ENCODE peak calls at places on chromosome 1, in six cellular contexts. L is left lung, J is PC-3, H is psoas muscle, A is RWPE2, X is GM12878. G is an unnamed sample. For H3K4me1, the result is how much of the 10 kb centered on the place peaks cover.

GRCh38 chr1:110472546-110472945 is 21.6 kb downstream of the PROK1 start:
- ATAC-seq in A (no peak), L (no peak), H (no peak), J (no peak), X (no peak), G (no peak)

GRCh38 chr1:17742590-17742989 is 12.5 kb upstream of the ACTL8 start:
- ATAC-seq in H (no peak), L (no peak), X (no peak), J (no peak), A (no peak), G (no peak)

GRCh38 chr1:231600461-231600976 is 26.1 kb upstream of the DISC1 start:
- ATAC-seq in A (no peak), J (no peak), L (no peak), X (no peak), H (no peak), G (no peak)

GRCh38 chr1:7745783-7746182 is 25.3 kb upstream of the VAMP3 start:
- ATAC-seq in L (peak), J (peak), X (no peak), H (no peak), A (peak), G (no peak)

GRCh38 chr1:87404306-87404705 is 75.6 kb downstream of the LMO4 start:
- ATAC-seq in L (no peak), J (peak), H (no peak), X (no peak), A (peak), G (no peak)

GRCh38 chr1:193799948-193800690 is 613.7 kb upstream of the B3GALT2 start:
- ATAC-seq in L (no peak), J (peak), H (no peak), A (no peak), X (no peak), G (no peak)

GRCh38 chr1:10338047-10338446 is 60.8 kb upstream of the PGD start:
- ATAC-seq in L (peak), H (peak), J (peak), X (peak), A (peak), G (peak)

GRCh38 chr1:226725870-226726212 is 13.2 kb downstream of the ITPKB start:
- ATAC-seq in H (no peak), A (no peak), X (no peak), L (no peak), J (no peak), G (no peak)

GRCh38 chr1:13702425-13703127 is 2.6 kb downstream of the PRDM2 start:
- ATAC-seq in J (no peak), X (peak), H (no peak), A (no peak), L (no peak), G (no peak)

GRCh38 chr1:192003295-192004083 is 154.8 kb upstream of the RGS18 start:
- ATAC-seq in L (no peak), H (no peak), J (no peak), X (no peak), A (no peak), G (no peak)

GRCh38 chr1:25531082-25531461 is 12.3 kb upstream of the LDLRAP1 start:
- ATAC-seq in A (no peak), H (peak), J (no peak), L (no peak), X (no peak), G (no peak)

GRCh38 chr1:110390096-110390495 is 730 bp downstream of the SLC16A4 start:
- ATAC-seq in L (peak), H (peak), X (no peak), J (no peak), A (peak), G (peak)

GRCh38 chr1:220708929-220709801 is 19.0 kb downstream of the C1orf115 start:
- ATAC-seq in H (no peak), X (peak), J (no peak), A (no peak), L (no peak), G (no peak)

GRCh38 chr1:75373542-75374159 is 237.3 kb downstream of the SLC44A5 start:
- ATAC-seq in A (no peak), H (no peak), L (no peak), X (no peak), J (no peak), G (no peak)

GRCh38 chr1:201885531-201886075 is 3.1 kb upstream of the SHISA4 start:
- ATAC-seq in L (peak), X (no peak), A (peak), H (peak), J (peak), G (no peak)

GRCh38 chr1:18060331-18060730 is 47.3 kb upstream of the IGSF21 start:
- ATAC-seq in L (no peak), J (no peak), H (no peak), A (no peak), X (no peak), G (no peak)

GRCh38 chr1:41713557-41714327 is 205.0 kb downstream of the HIVEP3 start:
- ATAC-seq in L (peak), H (no peak), X (no peak), A (peak), J (peak), G (no peak)

GRCh38 chr1:186474208-186474607 is 13.3 kb upstream of the PDC start:
- ATAC-seq in J (no peak), L (peak), H (no peak), X (no peak), A (peak), G (no peak)

GRCh38 chr1:225990705-225991464 is 8.3 kb downstream of the SDE2 start:
- ATAC-seq in X (peak), H (no peak), L (no peak), J (no peak), A (no peak), G (no peak)

GRCh38 chr1:4172659-4173599 is 272.9 kb upstream of the C1orf174 start:
- ATAC-seq in H (no peak), L (no peak), X (no peak), J (peak), A (no peak), G (no peak)

GRCh38 chr1:201184734-201185453 is 5.7 kb upstream of the IGFN1 start:
- ATAC-seq in A (peak), J (peak), X (peak), L (peak), H (peak), G (peak)

GRCh38 chr1:41538741-41539415 is 54.4 kb upstream of the EDN2 start:
- ATAC-seq in L (no peak), A (no peak), X (no peak), J (no peak), H (no peak), G (no peak)

GRCh38 chr1:41545996-41546938 is 61.8 kb upstream of the EDN2 start:
- ATAC-seq in X (no peak), L (no peak), H (no peak), J (no peak), A (no peak), G (no peak)

GRCh38 chr1:229641306-229641705 is 15.3 kb downstream of the URB2 start:
- ATAC-seq in X (no peak), A (no peak), L (no peak), J (no peak), H (peak), G (no peak)

GRCh38 chr1:11990303-11991032 is 10.2 kb downstream of the MFN2 start:
- ATAC-seq in A (peak), X (no peak), J (peak), H (peak), L (peak), G (peak)

GRCh38 chr1:158821723-158822122 is 9.4 kb upstream of the MNDA start:
- ATAC-seq in X (no peak), L (no peak), H (no peak), A (no peak), J (no peak), G (no peak)

DNA sequence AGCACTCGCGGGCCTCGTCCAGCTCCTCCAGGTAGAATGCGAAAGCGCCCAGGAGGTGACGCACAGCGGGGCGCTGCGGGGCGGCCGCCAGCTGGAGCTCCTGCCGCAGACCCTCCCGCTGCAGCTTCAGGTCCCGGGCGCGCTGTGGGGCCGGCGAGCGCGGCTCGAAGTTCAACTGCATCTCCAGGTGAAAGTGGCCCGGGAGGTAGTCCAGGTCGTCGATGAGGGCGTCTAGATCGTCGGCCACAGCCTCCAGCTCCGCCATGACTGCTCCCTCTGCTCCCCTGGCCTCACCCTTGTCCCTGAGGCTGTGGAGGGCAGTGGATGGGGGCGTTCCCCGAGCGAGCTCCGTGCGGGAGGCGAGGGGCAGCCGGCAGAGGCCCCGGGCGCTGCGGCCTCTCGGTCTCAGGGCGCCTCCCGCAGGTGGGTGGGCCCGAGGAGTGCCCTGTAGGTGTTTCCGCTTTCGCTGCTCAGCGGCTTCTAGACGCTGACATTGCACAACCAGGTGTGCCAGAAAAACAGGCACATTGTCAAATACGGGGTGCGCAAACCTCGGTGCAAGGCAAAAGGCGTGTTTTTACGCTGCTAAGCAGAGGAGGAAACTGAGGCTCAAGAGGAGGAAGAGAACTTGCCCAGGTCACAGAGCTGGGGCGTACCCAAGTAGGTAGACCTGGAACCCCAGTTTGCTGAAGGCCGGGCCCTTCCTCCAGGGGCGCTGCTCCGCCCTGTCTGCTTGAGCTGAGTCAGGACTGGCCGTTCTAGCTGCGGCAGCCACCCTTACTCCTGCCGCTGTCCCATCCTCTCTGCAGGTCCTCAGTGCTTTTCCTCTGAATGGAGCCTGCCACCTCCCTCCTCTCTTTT is at the start of gene TTC22:
- ATAC-seq in H (peak), X (peak), L (peak), A (peak), J (peak), G (peak)
- TF ChIP-seq CTCF in H (no peak), X (peak), L (peak), A (peak), J (peak), G (no peak)

GRCh38 chr1:27576846-27577245 is 27.1 kb downstream of the AHDC1 start:
- ATAC-seq in A (no peak), X (no peak), H (no peak), J (no peak), L (no peak), G (no peak)

GRCh38 chr1:27574871-27575831 is 28.8 kb downstream of the AHDC1 start:
- ATAC-seq in L (peak), H (peak), A (peak), J (peak), X (peak), G (peak)

GRCh38 chr1:27577504-27578188 is 26.3 kb downstream of the AHDC1 start:
- ATAC-seq in H (no peak), J (no peak), L (no peak), A (no peak), X (no peak), G (no peak)

GRCh38 chr1:27574001-27574781 is 29.8 kb downstream of the AHDC1 start:
- ATAC-seq in X (no peak), A (no peak), L (no peak), H (no peak), J (no peak), G (no peak)

DNA sequence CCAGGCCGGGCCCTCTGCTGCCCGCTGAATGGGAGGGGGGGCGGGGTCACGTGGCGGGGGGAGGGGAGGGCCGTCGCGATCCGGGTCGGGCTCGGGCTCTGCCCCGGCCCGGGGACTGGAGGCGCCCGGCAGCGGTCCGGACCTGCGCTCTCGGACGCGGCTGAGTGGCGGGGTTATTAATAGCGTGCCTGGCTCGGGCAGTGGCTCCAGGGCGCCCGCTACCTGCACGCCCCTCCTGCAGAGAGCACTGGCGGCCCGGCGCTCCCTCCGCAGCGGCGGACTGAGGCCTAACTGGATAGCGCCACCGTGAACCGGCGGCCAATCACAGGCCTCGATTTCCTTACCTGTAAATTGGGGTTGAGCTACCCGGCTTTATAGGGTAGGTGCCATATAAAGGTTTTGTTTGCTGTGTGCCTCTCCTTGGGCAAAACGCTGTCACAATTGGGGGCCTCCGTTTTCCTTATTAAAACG is 28.0 kb downstream of the AHDC1 start:
- ATAC-seq in J (peak), A (peak), H (peak), X (peak), L (peak), G (peak)
- H3K4me1 ChIP-seq in J (under half), A (under half), H (half or more), X (under half), L (half or more), G (half or more)

DNA sequence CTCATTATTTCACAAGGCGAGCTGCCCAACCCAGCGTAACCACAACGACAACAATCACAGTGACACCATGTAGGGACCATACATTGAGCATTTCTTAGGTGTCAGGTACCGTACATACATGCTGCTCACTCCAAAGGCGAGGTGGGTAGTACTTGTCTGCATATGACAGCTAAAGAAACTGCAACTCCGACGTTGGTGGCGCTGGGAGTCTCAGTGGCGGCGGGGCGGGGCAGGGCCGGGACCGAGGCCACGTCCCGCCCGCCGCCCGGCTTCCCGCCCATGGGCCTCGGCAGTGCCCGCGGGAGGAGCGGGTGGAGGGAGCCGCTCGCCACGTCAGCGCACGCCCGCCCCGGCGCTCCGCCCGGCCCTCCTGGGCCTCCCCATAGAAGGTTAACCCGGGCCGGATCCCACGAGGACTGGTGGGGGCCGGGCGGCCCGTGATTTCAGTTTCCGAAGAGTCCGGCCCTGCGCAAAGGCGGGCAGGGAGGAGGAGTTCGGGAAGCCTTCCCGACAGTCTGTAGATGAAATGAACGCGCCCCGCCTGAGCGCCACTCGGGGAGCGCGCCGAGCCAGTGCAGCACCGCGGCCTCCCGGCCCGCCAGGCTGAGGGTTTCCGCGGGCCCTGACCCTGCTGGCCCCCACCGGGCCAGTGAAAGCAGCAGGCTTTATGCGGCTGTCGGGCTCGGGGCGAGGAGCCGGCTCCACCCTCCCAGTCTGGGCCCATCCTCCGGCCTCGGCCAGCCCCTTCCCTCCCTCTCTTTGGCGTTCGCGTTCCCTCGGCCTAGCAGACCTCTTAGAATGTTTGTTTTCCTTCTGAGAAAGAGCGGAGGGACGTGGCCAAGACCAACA is 119.8 kb upstream of the JUN start:
- ATAC-seq in J (peak), H (peak), A (peak), X (peak), L (peak), G (peak)
- TF ChIP-seq CTCF in J (no peak), H (no peak), A (no peak), X (no peak), L (no peak), G (peak)

DNA sequence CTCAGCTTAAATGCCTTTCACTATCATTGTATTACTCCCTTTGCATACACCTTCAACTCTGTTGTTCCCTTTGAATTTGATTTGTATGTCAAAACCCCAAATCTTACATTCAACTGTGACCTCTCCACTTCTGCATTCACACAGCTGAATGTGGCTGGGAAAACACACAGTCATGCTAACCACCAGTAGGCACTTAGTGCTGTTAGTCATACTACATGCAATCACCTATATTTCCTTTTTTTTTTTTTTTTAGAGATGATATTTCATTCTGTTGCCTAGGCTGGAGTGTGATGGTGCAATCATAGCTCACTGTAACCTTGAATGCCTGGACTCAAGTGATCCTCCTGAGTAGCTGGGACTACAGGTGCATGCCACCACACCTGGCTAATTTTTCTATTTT is 16.2 kb downstream of the BTBD8 start:
- ATAC-seq in J (no peak), L (peak), X (no peak), H (no peak), A (no peak), G (no peak)
- H3K4me1 ChIP-seq in J (under half), L (under half), X (under half), H (under half), A (under half), G (under half)

GRCh38 chr1:22229374-22229773 is 86.5 kb upstream of the WNT4 start:
- ATAC-seq in L (peak), J (peak), A (peak), H (no peak), X (no peak), G (no peak)

GRCh38 chr1:22228505-22228911 is 85.6 kb upstream of the WNT4 start:
- ATAC-seq in L (peak), H (no peak), J (peak), A (peak), X (no peak), G (no peak)

GRCh38 chr1:22231068-22231593 is 88.2 kb upstream of the WNT4 start:
- ATAC-seq in X (no peak), A (no peak), H (no peak), L (no peak), J (no peak), G (no peak)

GRCh38 chr1:22234631-22235030 is 91.7 kb upstream of the WNT4 start:
- ATAC-seq in L (no peak), H (no peak), J (no peak), X (no peak), A (no peak), G (no peak)

GRCh38 chr1:22231995-22232690 is 89.2 kb upstream of the WNT4 start:
- ATAC-seq in A (no peak), J (no peak), X (no peak), L (no peak), H (no peak), G (no peak)
- TF ChIP-seq CTCF in A (no peak), J (peak), X (peak), L (no peak), H (no peak), G (no peak)

GRCh38 chr1:63784489-63785390 is 10.9 kb downstream of the ROR1 start:
- ATAC-seq in J (no peak), X (no peak), A (no peak), L (no peak), H (peak), G (no peak)
- H3K4me1 ChIP-seq in J (under half), X (under half), A (under half), L (under half), H (under half), G (under half)

GRCh38 chr1:247539214-247539613 is 3.0 kb upstream of the OR2C3 start:
- ATAC-seq in X (no peak), A (no peak), L (no peak), H (no peak), J (no peak), G (no peak)

GRCh38 chr1:247535402-247535801 is 838 bp downstream of the OR2C3 start:
- ATAC-seq in H (no peak), J (no peak), X (no peak), A (no peak), L (no peak), G (no peak)

GRCh38 chr1:247538561-247538960 is 2.3 kb upstream of the OR2C3 start:
- ATAC-seq in L (no peak), H (no peak), J (no peak), X (no peak), A (no peak), G (no peak)

GRCh38 chr1:247536340-247536739 is at the start of gene OR2C3:
- ATAC-seq in J (no peak), X (no peak), H (no peak), A (no peak), L (no peak), G (no peak)

DNA sequence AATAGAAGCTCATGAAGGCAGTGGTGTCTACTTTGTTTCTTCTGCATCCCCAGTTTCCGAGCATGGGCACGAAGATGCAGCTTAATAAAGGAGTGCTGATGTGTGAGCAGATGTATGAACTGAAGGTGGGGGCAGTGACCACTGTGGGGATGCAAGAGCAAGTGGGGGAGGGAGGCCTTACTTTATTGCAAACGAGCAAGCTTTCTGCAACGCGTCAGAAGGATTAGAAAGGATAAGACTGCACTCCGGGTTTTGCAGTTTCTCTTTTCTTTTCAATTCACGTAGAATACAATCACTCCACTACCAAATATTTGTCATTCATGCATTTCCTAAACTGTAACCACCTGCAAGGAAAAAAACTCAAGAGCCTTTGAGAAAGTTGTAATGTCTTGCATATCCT is 4.3 kb upstream of the OR2C3 start:
- ATAC-seq in H (no peak), L (no peak), X (no peak), J (no peak), A (no peak), G (no peak)
- TF ChIP-seq CTCF in H (no peak), L (no peak), X (no peak), J (no peak), A (no peak), G (no peak)